ENCODE peak calls at places on chromosome 5, in ten cellular contexts. S, B, M, F, L, U, C, E, A and D are unnamed samples.

GRCh38 chr5:112525217-112525616 is 106.1 kb upstream of the EPB41L4A start:
- DNase-seq in S (no peak), B (no peak), A (no peak), L (no peak), C (no peak), M (no peak), F (no peak), U (no peak), E (no peak), D (no peak)

GRCh38 chr5:138753794-138754698 is 821 bp downstream of the CTNNA1 start:
- DNase-seq in B (no peak), F (no peak), S (peak), C (peak), M (peak), U (peak), A (peak), E (peak), L (peak), D (peak)

GRCh38 chr5:169100735-169101075 is 200.2 kb downstream of the SLIT3 start:
- DNase-seq in L (peak), U (no peak), E (no peak), F (no peak), M (no peak), S (no peak), B (no peak), C (no peak), A (no peak), D (no peak)

GRCh38 chr5:90191352-90192045 is 218.1 kb downstream of the CETN3 start:
- DNase-seq in C (no peak), L (no peak), M (no peak), S (no peak), A (no peak), F (no peak), B (no peak), U (no peak), E (no peak), D (no peak)

GRCh38 chr5:124774002-124774318 is 27.5 kb upstream of the ZNF608 start:
- DNase-seq in L (no peak), S (no peak), U (no peak), F (no peak), M (no peak), E (no peak), B (no peak), C (no peak), A (no peak), D (no peak)

GRCh38 chr5:103355590-103355989 is 97.0 kb downstream of the MACIR start:
- DNase-seq in M (no peak), C (no peak), L (no peak), F (no peak), B (no peak), A (no peak), E (no peak), S (no peak), U (no peak), D (no peak)

GRCh38 chr5:122419195-122419894 is 107.3 kb downstream of the SNCAIP start:
- DNase-seq in B (no peak), S (no peak), L (no peak), C (no peak), E (no peak), F (no peak), M (no peak), U (no peak), A (no peak), D (no peak)

GRCh38 chr5:25006734-25007133 is 362.0 kb upstream of the CDH10 start:
- DNase-seq in F (no peak), M (no peak), E (no peak), A (no peak), B (no peak), U (no peak), S (peak), C (no peak), L (no peak), D (no peak)

GRCh38 chr5:142748132-142748531 is 22.0 kb upstream of the ARHGAP26 start:
- DNase-seq in B (no peak), A (no peak), C (no peak), M (no peak), L (no peak), S (peak), E (no peak), U (no peak), F (no peak), D (no peak)

GRCh38 chr5:15252331-15252730 is 247.6 kb upstream of the FBXL7 start:
- DNase-seq in A (no peak), F (no peak), L (peak), S (no peak), U (no peak), E (no peak), M (no peak), C (no peak), B (no peak), D (no peak)

GRCh38 chr5:96942078-96942477 is 6.2 kb downstream of the LNPEP start:
- DNase-seq in F (no peak), U (no peak), C (no peak), L (no peak), A (no peak), M (no peak), B (no peak), E (no peak), S (no peak), D (no peak)

GRCh38 chr5:132225165-132226032 is 2.3 kb downstream of the P4HA2 start:
- DNase-seq in E (no peak), A (no peak), F (no peak), L (peak), U (peak), B (no peak), M (no peak), C (peak), S (no peak), D (peak)

GRCh38 chr5:148972958-148973357 is 89.9 kb downstream of the SH3TC2 start:
- DNase-seq in E (no peak), M (no peak), A (no peak), B (no peak), U (no peak), L (peak), S (no peak), F (no peak), C (no peak), D (no peak)

GRCh38 chr5:132679717-132680380 is 6.1 kb downstream of the IL4 start:
- DNase-seq in L (no peak), A (no peak), S (no peak), C (no peak), U (no peak), F (no peak), E (no peak), B (no peak), M (no peak), D (no peak)

GRCh38 chr5:79954620-79955019 is 36.4 kb downstream of the MTX3 start:
- DNase-seq in S (no peak), F (no peak), U (no peak), B (no peak), C (no peak), M (no peak), A (no peak), L (no peak), E (no peak), D (no peak)